ENCODE peak calls at places on chromosome 4, in five cellular contexts. O is cardiac muscle cell, D is epithelial cell of esophagus, E is posterior vena cava, B is vagina. U is an unnamed sample.
A peak's percentile ranks its signal among the peaks of the same experiment; 100 is the strongest.

GRCh38 chr4:114272226-114272625 is 292.8 kb upstream of the ARSJ start:
- DNase-seq in E (no peak), B (no peak), D (peak; percentile 95), O (peak; percentile 77), U (no peak)

GRCh38 chr4:20044502-20044911 is 207.2 kb upstream of the SLIT2 start:
- DNase-seq in E (no peak), D (peak; percentile 73), O (peak; percentile 59), B (no peak), U (no peak)

GRCh38 chr4:84964995-84965557 is 1.4 kb downstream of the WDFY3 start:
- DNase-seq in O (no peak), D (no peak), E (no peak), B (no peak), U (no peak)

GRCh38 chr4:80362578-80363181 is 27.1 kb downstream of the CFAP299 start:
- DNase-seq in B (no peak), O (peak; percentile 59), E (no peak), D (peak; percentile 60), U (peak; percentile 2)

GRCh38 chr4:141871086-141871485 is 234.7 kb downstream of the IL15 start:
- DNase-seq in E (no peak), O (peak; percentile 70), D (peak; percentile 11), B (no peak), U (no peak)

GRCh38 chr4:121397941-121398601 is 17.3 kb upstream of the QRFPR start:
- DNase-seq in E (no peak), O (no peak), D (peak; percentile 50), B (no peak), U (no peak)

GRCh38 chr4:21113496-21114213 is 413.4 kb downstream of the PACRGL start:
- DNase-seq in B (no peak), O (peak; percentile 69), E (no peak), D (peak; percentile 16), U (no peak)

GRCh38 chr4:92266521-92266920 is 37.2 kb upstream of the GRID2 start:
- DNase-seq in B (no peak), E (no peak), O (no peak), D (no peak), U (no peak)

GRCh38 chr4:92198711-92199110 is 105.1 kb upstream of the GRID2 start:
- DNase-seq in E (no peak), D (peak; percentile 34), O (peak; percentile 23), B (no peak), U (no peak)

GRCh38 chr4:185204238-185204910 is 574 bp upstream of the CFAP97 start:
- DNase-seq in B (no peak), E (no peak), D (peak; percentile 41), O (no peak), U (no peak)

GRCh38 chr4:28427306-28428085 is 1566.9 kb downstream of the STIM2 start:
- DNase-seq in E (no peak), D (no peak), O (no peak), B (no peak), U (no peak)

GRCh38 chr4:13705521-13706035 is 78.1 kb upstream of the BOD1L1 start:
- DNase-seq in D (peak; percentile 87), B (no peak), E (peak; percentile 82), O (no peak), U (peak; percentile 30)

GRCh38 chr4:8150152-8151090 is 8.2 kb downstream of the ABLIM2 start:
- DNase-seq in O (no peak), B (no peak), D (no peak), E (no peak), U (no peak)

GRCh38 chr4:53314257-53314656 is 51.6 kb downstream of the SCFD2 start:
- DNase-seq in E (no peak), B (no peak), D (no peak), O (no peak), U (no peak)

GRCh38 chr4:6562931-6563901 is 11.8 kb upstream of the MAN2B2 start:
- DNase-seq in D (peak; percentile 42), O (peak; percentile 7), B (no peak), E (no peak), U (no peak)

GRCh38 chr4:37767546-37767945 is 58.9 kb upstream of the PGM2 start:
- DNase-seq in E (peak; percentile 92), O (peak; percentile 79), B (no peak), D (peak; percentile 90), U (peak; percentile 61)

GRCh38 chr4:170079981-170080380 is 9.8 kb downstream of the AADAT start:
- DNase-seq in B (no peak), E (no peak), D (no peak), O (no peak), U (no peak)

GRCh38 chr4:80116516-80116915 is 43.5 kb upstream of the ANTXR2 start:
- DNase-seq in E (no peak), O (no peak), D (no peak), B (no peak), U (no peak)

GRCh38 chr4:150283689-150284088 is 205.4 kb downstream of the DCLK2 start:
- DNase-seq in B (no peak), D (no peak), O (peak; percentile 93), E (no peak), U (no peak)

GRCh38 chr4:36230523-36230922 is 13.8 kb downstream of the ARAP2 start:
- DNase-seq in O (no peak), D (peak; percentile 30), E (no peak), B (no peak), U (no peak)

GRCh38 chr4:85370400-85371032 is 104.4 kb upstream of the ARHGAP24 start:
- DNase-seq in B (no peak), D (peak; percentile 64), E (no peak), O (peak; percentile 67), U (peak; percentile 52)

GRCh38 chr4:185911556-185912064 is 99.6 kb upstream of the SORBS2 start:
- DNase-seq in B (no peak), E (no peak), D (peak; percentile 41), O (no peak), U (no peak)

GRCh38 chr4:105140684-105141490 is 5.8 kb upstream of the TET2 start:
- DNase-seq in D (peak; percentile 53), B (no peak), E (no peak), O (peak; percentile 38), U (no peak)

GRCh38 chr4:4614925-4615678 is 73.3 kb upstream of the STX18 start:
- DNase-seq in O (no peak), D (no peak), B (no peak), E (no peak), U (no peak)

GRCh38 chr4:128528793-128529553 is 241.4 kb upstream of the PGRMC2 start:
- DNase-seq in B (no peak), O (peak; percentile 95), E (no peak), D (peak; percentile 96), U (no peak)

GRCh38 chr4:17811078-17811603 is 362 bp downstream of the NCAPG start:
- DNase-seq in B (no peak), O (no peak), D (no peak), E (peak; percentile 70), U (no peak)

GRCh38 chr4:140266958-140267568 is 106.4 kb upstream of the SCOC start:
- DNase-seq in D (no peak), B (no peak), E (no peak), O (no peak), U (no peak)

GRCh38 chr4:107359208-107359607 is 323.1 kb upstream of the DKK2 start:
- DNase-seq in B (no peak), E (no peak), O (no peak), D (no peak), U (no peak)

GRCh38 chr4:125666635-125667034 is 351.9 kb downstream of the FAT4 start:
- DNase-seq in D (peak; percentile 17), E (no peak), O (no peak), B (no peak), U (no peak)

GRCh38 chr4:7367894-7368293 is 66.8 kb downstream of the PSAPL1 start:
- DNase-seq in O (no peak), D (no peak), E (no peak), B (no peak), U (no peak)

GRCh38 chr4:156638925-156639605 is 332.5 kb downstream of the PDGFC start:
- DNase-seq in D (peak; percentile 5), E (no peak), B (no peak), O (peak; percentile 81), U (no peak)

GRCh38 chr4:8700576-8700975 is 108.0 kb downstream of the CPZ start:
- DNase-seq in E (peak; percentile 50), O (no peak), D (no peak), B (no peak), U (no peak)

GRCh38 chr4:44421330-44421729 is 27.3 kb downstream of the KCTD8 start:
- DNase-seq in O (no peak), B (no peak), E (no peak), D (no peak), U (no peak)

GRCh38 chr4:115648786-115649185 is 535.4 kb upstream of the NDST4 start:
- DNase-seq in B (no peak), D (no peak), O (no peak), E (no peak), U (no peak)

GRCh38 chr4:186628058-186628711 is 72.8 kb upstream of the MTNR1A start:
- DNase-seq in E (no peak), O (no peak), B (no peak), D (peak; percentile 59), U (no peak)

GRCh38 chr4:183541081-183542045 is 36.5 kb downstream of the ING2 start:
- DNase-seq in E (no peak), O (peak; percentile 15), D (no peak), B (no peak), U (no peak)

GRCh38 chr4:184649971-184650855 is 675 bp downstream of the PRIMPOL start:
- DNase-seq in O (peak; percentile 45), D (peak; percentile 48), B (no peak), E (no peak), U (no peak)

GRCh38 chr4:173171098-173171497 is 2.5 kb downstream of the GALNT7 start:
- DNase-seq in O (peak; percentile 46), B (no peak), E (no peak), D (peak; percentile 62), U (no peak)

GRCh38 chr4:186021461-186022167 is 47.3 kb upstream of the TLR3 start:
- DNase-seq in B (no peak), E (no peak), D (peak; percentile 37), O (peak; percentile 66), U (no peak)

GRCh38 chr4:93659629-93660028 is 168.9 kb upstream of the ATOH1 start:
- DNase-seq in E (no peak), O (no peak), B (no peak), D (peak; percentile 15), U (no peak)